ENCODE peak calls at places on chromosomes 16 and 17, in four cellular contexts. B, C, H and S are unnamed samples.

GRCh38 chr17:67628580-67629013 is 89.1 kb upstream of the NOL11 start:
- DNase-seq in B (no peak), C (peak), H (no peak), S (peak)

GRCh38 chr16:6701096-6701495 is 631.5 kb upstream of the RBFOX1 start:
- DNase-seq in H (no peak), C (no peak), B (no peak), S (no peak)

GRCh38 chr17:34781071-34781470 is 180.2 kb downstream of the CCT6B start:
- DNase-seq in H (no peak), B (no peak), C (no peak), S (no peak)

GRCh38 chr17:44637066-44637465 is 19.2 kb upstream of the MEIOC start:
- DNase-seq in B (no peak), H (no peak), C (no peak), S (no peak)

GRCh38 chr17:58136669-58137279 is 11.4 kb upstream of the OR4D1 start:
- DNase-seq in B (no peak), H (no peak), C (no peak), S (no peak)

GRCh38 chr16:1871974-1872635 is at the start of gene MEIOB:
- DNase-seq in C (peak), H (no peak), B (peak), S (no peak)

GRCh38 chr17:18928726-18929125 is 23.2 kb upstream of the SLC5A10 start:
- DNase-seq in C (no peak), B (no peak), H (no peak), S (no peak)

GRCh38 chr17:83106036-83106577 is 26.7 kb downstream of the METRNL start:
- DNase-seq in C (no peak), H (no peak), B (no peak), S (no peak)

GRCh38 chr17:79739148-79740062 is 8.7 kb downstream of the ENPP7 start:
- DNase-seq in C (no peak), H (no peak), B (no peak), S (no peak)

GRCh38 chr17:27382025-27382424 is 74.2 kb upstream of the KSR1 start:
- DNase-seq in C (no peak), B (no peak), H (no peak), S (no peak)

GRCh38 chr16:85842848-85843247 is 43.4 kb downstream of the COX4I1 start:
- DNase-seq in H (no peak), B (no peak), C (no peak), S (no peak)

GRCh38 chr17:79306688-79307323 is 232.2 kb downstream of the ENGASE start:
- DNase-seq in B (no peak), H (no peak), C (peak), S (no peak)

GRCh38 chr16:52545157-52545543 is 1.8 kb downstream of the TOX3 start:
- DNase-seq in H (no peak), C (no peak), B (no peak), S (no peak)

GRCh38 chr16:86490859-86491642 is 19.3 kb upstream of the FOXF1 start:
- DNase-seq in H (no peak), B (no peak), C (no peak), S (peak)

GRCh38 chr16:28491080-28491969 is 549 bp downstream of the CLN3 start:
- DNase-seq in C (peak), H (no peak), B (peak), S (no peak)

GRCh38 chr17:61755668-61756067 is 107.7 kb downstream of the BRIP1 start:
- DNase-seq in B (no peak), C (no peak), H (no peak), S (no peak)

GRCh38 chr16:87339086-87339723 is 22.0 kb upstream of the C16orf95 start:
- DNase-seq in B (no peak), C (no peak), H (no peak), S (no peak)

GRCh38 chr17:72903522-72903921 is 189.0 kb downstream of the SLC39A11 start:
- DNase-seq in B (no peak), H (no peak), C (no peak), S (no peak)

GRCh38 chr16:28188085-28188916 is 23.5 kb downstream of the XPO6 start:
- DNase-seq in B (no peak), H (no peak), C (no peak), S (no peak)

GRCh38 chr17:78675836-78676235 is 98.6 kb upstream of the DNAH17 start:
- DNase-seq in C (no peak), B (peak), H (no peak), S (no peak)

GRCh38 chr16:3020247-3020603 is at the start of gene TNFRSF12A:
- DNase-seq in C (peak), B (peak), H (no peak), S (peak)